ENCODE peak calls at places on chromosome 4, in seven cellular contexts. T is H9, O is mesendoderm, P is IMR-90, L is trophoblast cell, D is mesenchymal stem cell, I is H1. W is an unnamed sample.

GRCh38 chr4:89212666-89213381 is 94.8 kb downstream of the GPRIN3 start:
- DNase-seq in T (no peak), O (no peak), P (peak), L (peak), D (no peak), I (no peak), W (no peak)

GRCh38 chr4:147927377-147928137 is 195.7 kb downstream of the ARHGAP10 start:
- DNase-seq in T (no peak), O (peak), P (peak), L (no peak), D (peak), I (no peak), W (no peak)

GRCh38 chr4:64581422-64581821 is 172.2 kb upstream of the TECRL start:
- DNase-seq in T (no peak), O (no peak), P (peak), L (no peak), D (peak), I (no peak), W (no peak)

GRCh38 chr4:112321768-112322684 is 24.9 kb downstream of the ALPK1 start:
- DNase-seq in T (peak), O (peak), P (peak), L (peak), D (peak), I (no peak), W (peak)

GRCh38 chr4:29972121-29972520 is 748.0 kb upstream of the PCDH7 start:
- DNase-seq in T (no peak), O (no peak), P (peak), L (no peak), D (peak), I (no peak), W (no peak)

GRCh38 chr4:44632733-44633132 is 18.7 kb downstream of the YIPF7 start:
- DNase-seq in T (no peak), O (no peak), P (no peak), L (no peak), D (no peak), I (no peak), W (no peak)

GRCh38 chr4:86822136-86822535 is 27.0 kb downstream of the SLC10A6 start:
- DNase-seq in T (no peak), O (no peak), P (peak), L (no peak), D (no peak), I (no peak), W (no peak)

GRCh38 chr4:99784836-99785235 is 31.8 kb upstream of the DAPP1 start:
- DNase-seq in T (no peak), O (no peak), P (no peak), L (peak), D (no peak), I (no peak), W (no peak)

GRCh38 chr4:148051403-148051802 is 319.5 kb downstream of the ARHGAP10 start:
- DNase-seq in T (no peak), O (no peak), P (no peak), L (no peak), D (no peak), I (no peak), W (no peak)

GRCh38 chr4:140812916-140813315 is 56.7 kb upstream of the TBC1D9 start:
- DNase-seq in T (no peak), O (no peak), P (no peak), L (no peak), D (no peak), I (no peak), W (no peak)

GRCh38 chr4:159762672-159763071 is 659.8 kb downstream of the RAPGEF2 start:
- DNase-seq in T (no peak), O (no peak), P (no peak), L (no peak), D (no peak), I (no peak), W (no peak)
- H2BK120ac ChIP-seq in T (no peak), O (no peak), P (no peak), L (no peak), D (no peak), I (no peak), W (no peak)

DNA sequence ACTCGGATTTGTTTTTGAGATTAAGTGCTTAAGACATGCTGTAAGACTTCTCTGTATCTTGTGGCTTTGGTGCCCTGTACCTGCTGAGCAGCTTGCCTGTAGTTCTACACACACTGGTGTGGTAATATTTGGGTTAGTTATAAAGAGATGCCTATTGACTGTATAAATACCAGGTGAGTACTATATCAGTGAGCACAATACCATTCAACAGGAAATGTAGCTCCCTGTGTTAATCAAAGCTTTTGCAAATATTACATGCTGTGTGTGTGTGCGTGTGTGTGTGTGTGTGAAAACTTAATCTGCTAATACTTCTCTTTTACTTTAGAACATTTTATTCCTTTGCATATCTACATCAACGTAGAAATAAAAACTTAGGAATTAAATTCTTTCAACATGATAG is 30.1 kb downstream of the MYOZ2 start:
- DNase-seq in T (no peak), O (no peak), P (no peak), L (no peak), D (no peak), I (no peak), W (no peak)
- H2BK120ac ChIP-seq in T (no peak), O (no peak), P (no peak), L (no peak), D (no peak), I (no peak), W (no peak)

GRCh38 chr4:6290769-6291547 is 21.3 kb downstream of the WFS1 start:
- DNase-seq in T (no peak), O (peak), P (no peak), L (no peak), D (no peak), I (no peak), W (no peak)

GRCh38 chr4:6291784-6292297 is 22.2 kb downstream of the WFS1 start:
- DNase-seq in T (no peak), O (no peak), P (no peak), L (no peak), D (no peak), I (no peak), W (no peak)

GRCh38 chr4:6293097-6293445 is 23.4 kb downstream of the WFS1 start:
- DNase-seq in T (no peak), O (no peak), P (no peak), L (no peak), D (no peak), I (no peak), W (no peak)

GRCh38 chr4:6293661-6294060 is 24.0 kb downstream of the WFS1 start:
- DNase-seq in T (no peak), O (no peak), P (no peak), L (no peak), D (no peak), I (no peak), W (no peak)

GRCh38 chr4:6292376-6293096 is 22.9 kb downstream of the WFS1 start:
- DNase-seq in T (no peak), O (no peak), P (no peak), L (no peak), D (no peak), I (no peak), W (no peak)
- H2BK120ac ChIP-seq in T (no peak), O (no peak), P (no peak), L (no peak), D (no peak), I (no peak), W (no peak)

DNA sequence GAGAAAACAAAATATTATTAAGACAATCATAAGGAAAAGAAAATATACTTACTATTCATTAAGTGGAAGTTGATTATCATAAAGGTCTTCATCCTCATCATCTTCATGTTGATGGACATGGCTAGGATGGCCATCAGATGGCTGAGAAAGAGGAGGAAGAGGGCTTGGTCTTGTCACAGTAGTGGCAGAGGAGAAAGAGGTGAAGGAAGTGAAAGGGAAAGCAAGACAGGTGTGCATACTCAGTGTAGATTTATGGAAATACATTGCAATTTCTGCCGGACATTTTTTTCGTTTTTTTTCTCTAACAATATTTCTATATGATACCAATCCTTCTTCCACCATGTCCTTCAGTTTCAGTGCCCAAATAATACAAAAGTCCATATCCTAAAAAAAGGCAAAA is 1409.8 kb downstream of the PCDH7 start:
- DNase-seq in T (no peak), O (no peak), P (no peak), L (no peak), D (no peak), I (no peak), W (no peak)
- H2BK120ac ChIP-seq in T (no peak), O (no peak), P (no peak), L (no peak), D (no peak), I (no peak), W (no peak)

GRCh38 chr4:151953286-151953685 is 192.5 kb upstream of the GATB start:
- DNase-seq in T (no peak), O (no peak), P (peak), L (no peak), D (no peak), I (no peak), W (no peak)

GRCh38 chr4:151952137-151952536 is 191.3 kb upstream of the GATB start:
- DNase-seq in T (no peak), O (no peak), P (no peak), L (no peak), D (no peak), I (no peak), W (no peak)

GRCh38 chr4:151957163-151957562 is 196.4 kb upstream of the GATB start:
- DNase-seq in T (peak), O (peak), P (no peak), L (peak), D (peak), I (peak), W (peak)

GRCh38 chr4:151952711-151953254 is 192.0 kb upstream of the GATB start:
- DNase-seq in T (no peak), O (no peak), P (no peak), L (no peak), D (no peak), I (no peak), W (no peak)

GRCh38 chr4:151955721-151956340 is 195.0 kb upstream of the GATB start:
- DNase-seq in T (no peak), O (peak), P (peak), L (no peak), D (peak), I (no peak), W (no peak)
- H2BK120ac ChIP-seq in T (no peak), O (no peak), P (no peak), L (peak), D (no peak), I (no peak), W (no peak)

DNA sequence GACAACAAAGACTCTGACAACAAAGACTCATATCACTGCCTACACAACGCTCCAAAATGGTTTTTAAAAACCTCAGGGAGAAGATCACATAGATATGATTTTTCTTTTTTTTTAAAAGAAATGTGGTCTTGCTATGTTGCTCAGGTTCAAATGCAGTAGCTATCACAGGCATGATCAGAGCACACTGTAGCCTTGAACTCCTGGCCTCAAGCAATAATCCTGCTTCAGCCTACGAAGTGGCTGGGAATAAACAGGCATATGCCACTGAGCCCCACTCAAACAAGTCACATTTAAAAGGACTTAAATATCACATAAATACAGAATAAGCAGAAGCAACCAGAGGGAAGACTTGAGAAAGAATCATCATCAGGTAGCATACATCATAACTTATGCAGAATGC is 14.7 kb downstream of the DHX15 start:
- DNase-seq in T (no peak), O (no peak), P (no peak), L (no peak), D (no peak), I (no peak), W (no peak)
- H2BK120ac ChIP-seq in T (no peak), O (no peak), P (no peak), L (no peak), D (no peak), I (no peak), W (no peak)

DNA sequence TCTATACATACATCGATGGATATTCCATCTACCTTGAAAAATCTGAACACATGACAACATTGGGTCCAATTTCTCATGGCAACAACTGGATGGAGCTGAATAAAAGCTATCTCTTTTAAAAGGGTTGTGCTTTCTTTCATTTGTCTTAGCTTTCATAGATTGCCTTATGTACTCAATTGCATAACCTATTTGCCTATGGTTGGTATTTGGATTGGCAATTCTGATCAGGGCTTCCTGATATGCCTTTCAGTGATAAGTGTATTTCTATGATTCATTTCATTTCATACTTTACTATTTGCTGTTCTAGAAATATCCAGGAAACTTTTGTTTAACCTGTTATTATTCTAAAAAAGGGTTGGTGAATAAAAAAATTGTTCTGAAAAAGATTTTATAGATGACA is 509.9 kb downstream of the GRXCR1 start:
- DNase-seq in T (no peak), O (no peak), P (no peak), L (no peak), D (no peak), I (no peak), W (no peak)
- H2BK120ac ChIP-seq in T (no peak), O (no peak), P (no peak), L (no peak), D (no peak), I (no peak), W (no peak)

DNA sequence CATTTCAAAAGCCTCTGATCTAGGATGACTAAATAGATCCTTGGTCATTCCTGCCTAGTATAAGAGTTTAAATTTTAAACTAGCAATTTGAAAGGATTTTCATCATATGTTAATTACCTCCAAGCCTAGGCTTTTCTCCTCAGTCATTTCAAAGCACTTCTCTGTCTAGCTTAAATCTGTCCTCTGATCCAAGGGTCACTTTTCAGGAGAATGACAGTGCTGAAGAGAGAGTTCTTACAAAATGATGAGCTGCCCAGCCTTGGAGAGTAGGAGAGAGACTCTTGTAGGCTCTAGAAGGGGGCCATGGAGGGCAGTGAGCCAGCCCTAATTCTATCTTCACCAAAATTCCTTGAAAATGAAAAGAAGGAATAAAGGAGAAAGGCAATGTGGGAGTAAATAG is 25.0 kb downstream of the ATP10D start:
- DNase-seq in T (no peak), O (peak), P (no peak), L (no peak), D (peak), I (no peak), W (no peak)
- H2BK120ac ChIP-seq in T (no peak), O (no peak), P (no peak), L (no peak), D (no peak), I (no peak), W (no peak)

GRCh38 chr4:24984602-24985532 is 45.9 kb downstream of the LGI2 start:
- DNase-seq in T (no peak), O (no peak), P (no peak), L (no peak), D (no peak), I (no peak), W (no peak)
- H2BK120ac ChIP-seq in T (no peak), O (no peak), P (no peak), L (no peak), D (no peak), I (no peak), W (no peak)

GRCh38 chr4:813900-814299 is 12.0 kb downstream of the CPLX1 start:
- DNase-seq in T (no peak), O (no peak), P (no peak), L (no peak), D (no peak), I (no peak), W (no peak)

GRCh38 chr4:815464-816146 is 10.3 kb downstream of the CPLX1 start:
- DNase-seq in T (no peak), O (no peak), P (no peak), L (no peak), D (no peak), I (no peak), W (no peak)

GRCh38 chr4:819401-820229 is 6.3 kb downstream of the CPLX1 start:
- DNase-seq in T (no peak), O (no peak), P (no peak), L (no peak), D (no peak), I (no peak), W (no peak)

GRCh38 chr4:818106-818921 is 7.6 kb downstream of the CPLX1 start:
- DNase-seq in T (no peak), O (no peak), P (no peak), L (no peak), D (no peak), I (no peak), W (no peak)

GRCh38 chr4:814312-814850 is 11.5 kb downstream of the CPLX1 start:
- DNase-seq in T (no peak), O (no peak), P (no peak), L (no peak), D (no peak), I (no peak), W (no peak)
- H2BK120ac ChIP-seq in T (no peak), O (no peak), P (no peak), L (no peak), D (no peak), I (no peak), W (no peak)